ENCODE peak calls at places on chromosomes 16 and 17, in ten cellular contexts. Y, A, G, H, P, O, E, R, S and Q are unnamed samples.

GRCh38 chr17:49106366-49107210 is 26.0 kb upstream of the B4GALNT2 start:
- DNase-seq in Y (no peak), A (peak; percentile 55), G (no peak), H (no peak), P (peak; percentile 29), O (no peak), E (peak; percentile 61), R (no peak), S (no peak), Q (no peak)

GRCh38 chr16:54507091-54507490 is 220.5 kb upstream of the IRX3 start:
- DNase-seq in Y (no peak), A (no peak), G (no peak), H (no peak), P (no peak), O (no peak), E (no peak), R (no peak), S (peak; percentile 76), Q (no peak)

GRCh38 chr17:34091975-34092374 is 163.1 kb upstream of the CCL2 start:
- DNase-seq in Y (no peak), A (no peak), G (no peak), H (no peak), P (no peak), O (no peak), E (no peak), R (no peak), S (no peak), Q (no peak)

GRCh38 chr17:16439867-16440351 is 24.5 kb downstream of the TRPV2 start:
- DNase-seq in Y (no peak), A (peak; percentile 48), G (no peak), H (no peak), P (no peak), O (no peak), E (no peak), R (no peak), S (no peak), Q (peak; percentile 3)

GRCh38 chr16:9798474-9798873 is 383.8 kb downstream of the GRIN2A start:
- DNase-seq in Y (no peak), A (no peak), G (no peak), H (no peak), P (no peak), O (no peak), E (no peak), R (no peak), S (no peak), Q (no peak)

GRCh38 chr16:24152826-24153225 is 103.3 kb upstream of the CACNG3 start:
- DNase-seq in Y (no peak), A (no peak), G (no peak), H (no peak), P (no peak), O (no peak), E (no peak), R (no peak), S (no peak), Q (no peak)

GRCh38 chr17:229945-230235 is 48.4 kb upstream of the DOC2B start:
- DNase-seq in Y (peak; percentile 39), A (no peak), G (no peak), H (no peak), P (no peak), O (no peak), E (peak; percentile 5), R (no peak), S (no peak), Q (no peak)

GRCh38 chr16:75764154-75764768 is 38.0 kb upstream of the CPHXL start:
- DNase-seq in Y (no peak), A (peak; percentile 78), G (peak; percentile 9), H (peak; percentile 10), P (peak; percentile 72), O (peak; percentile 64), E (peak; percentile 45), R (peak; percentile 42), S (peak; percentile 22), Q (peak; percentile 55)

GRCh38 chr17:49414271-49414621 is 436 bp downstream of the PHB1 start:
- DNase-seq in Y (no peak), A (peak; percentile 13), G (no peak), H (no peak), P (no peak), O (no peak), E (no peak), R (no peak), S (no peak), Q (no peak)

GRCh38 chr17:58019039-58019438 is 12.0 kb upstream of the SRSF1 start:
- DNase-seq in Y (no peak), A (no peak), G (no peak), H (no peak), P (no peak), O (no peak), E (no peak), R (no peak), S (no peak), Q (no peak)

GRCh38 chr16:27980919-27981670 is 82.4 kb downstream of the GSG1L start:
- DNase-seq in Y (no peak), A (no peak), G (no peak), H (no peak), P (no peak), O (no peak), E (no peak), R (peak; percentile 51), S (no peak), Q (no peak)